ENCODE peak calls at places on chromosomes 5 and 9, in seven cellular contexts. F, T, A, B, E, Q and R are unnamed samples.

GRCh38 chr5:141478321-141478945 is 2.7 kb downstream of the PCDHGC3 start:
- DNase-seq in Q (no peak), B (no peak), F (peak), E (no peak), A (peak), T (no peak), R (no peak)

GRCh38 chr9:104993291-104993963 is 65.5 kb upstream of the ABCA1 start:
- DNase-seq in T (peak), A (peak), E (peak), Q (peak), B (peak), F (peak), R (no peak)

GRCh38 chr5:149583394-149583793 is 2.1 kb downstream of the ARHGEF37 start:
- DNase-seq in A (no peak), E (no peak), Q (no peak), F (no peak), T (no peak), B (peak), R (no peak)

GRCh38 chr5:169980418-169981053 is at the start of gene INSYN2B:
- DNase-seq in B (peak), T (peak), E (peak), F (peak), A (peak), Q (peak), R (peak)

GRCh38 chr5:135216072-135216812 is 182.2 kb upstream of the PITX1 start:
- DNase-seq in E (no peak), F (peak), A (no peak), Q (no peak), B (peak), T (no peak), R (no peak)

GRCh38 chr9:13278368-13279246 is 885 bp downstream of the MPDZ start:
- DNase-seq in F (peak), T (peak), E (peak), B (peak), A (peak), Q (peak), R (peak)

GRCh38 chr5:5306696-5307095 is 115.8 kb upstream of the ICE1 start:
- DNase-seq in A (no peak), Q (no peak), E (no peak), F (peak), B (no peak), T (no peak), R (peak)

GRCh38 chr9:14428781-14429230 is 114.9 kb upstream of the NFIB start:
- DNase-seq in E (peak), A (no peak), F (peak), T (peak), Q (peak), B (peak), R (peak)

GRCh38 chr5:123708074-123708806 is 196.3 kb downstream of the CSNK1G3 start:
- DNase-seq in A (no peak), B (no peak), E (no peak), Q (peak), T (peak), F (no peak), R (peak)

GRCh38 chr9:115142502-115143265 is 24.7 kb upstream of the TNC start:
- DNase-seq in A (no peak), B (no peak), F (no peak), E (no peak), T (peak), Q (peak), R (peak)

GRCh38 chr5:136840601-136841000 is 475.3 kb upstream of the TRPC7 start:
- DNase-seq in E (no peak), F (no peak), A (no peak), Q (no peak), B (no peak), T (no peak), R (no peak)

GRCh38 chr5:6847896-6848295 is 134.7 kb downstream of the TENT4A start:
- DNase-seq in E (no peak), A (no peak), F (no peak), Q (no peak), T (no peak), B (no peak), R (no peak)

GRCh38 chr9:115649991-115650472 is 503.6 kb upstream of the PAPPA start:
- DNase-seq in A (no peak), B (peak), Q (peak), T (peak), F (no peak), E (no peak), R (no peak)

GRCh38 chr5:11520241-11520929 is 383.9 kb downstream of the CTNND2 start:
- DNase-seq in T (no peak), F (no peak), E (no peak), Q (no peak), A (no peak), B (no peak), R (no peak)

GRCh38 chr5:159061834-159062530 is 37.7 kb downstream of the EBF1 start:
- DNase-seq in B (no peak), A (no peak), Q (no peak), E (no peak), F (peak), T (peak), R (no peak)

GRCh38 chr5:152271420-152271819 is 133.7 kb downstream of the NMUR2 start:
- DNase-seq in Q (no peak), B (no peak), E (no peak), A (no peak), T (peak), F (peak), R (no peak)

GRCh38 chr9:114051281-114051680 is 26.8 kb downstream of the AMBP start:
- DNase-seq in A (no peak), E (no peak), T (no peak), B (peak), Q (no peak), F (peak), R (no peak)

GRCh38 chr9:134626576-134627416 is 14.8 kb upstream of the COL5A1 start:
- DNase-seq in A (no peak), T (peak), Q (no peak), E (no peak), B (peak), F (peak), R (no peak)